ENCODE peak calls at places on chromosomes 6 and 20, in four cellular contexts. One of them, this sample, is unnamed.

GRCh38 chr6:109059591-109060021 is 35.0 kb downstream of the SESN1 start:
- DNase-seq in epithelial cell of esophagus: peak
- DNase-seq in left ventricle myocardium inferior: no peak
- DNase-seq in neural crest cell: no peak
- DNase-seq in this sample: peak

GRCh38 chr6:39335780-39336541 is 13.5 kb upstream of the KCNK16 start:
- DNase-seq in epithelial cell of esophagus: no peak
- DNase-seq in left ventricle myocardium inferior: no peak
- DNase-seq in neural crest cell: no peak
- DNase-seq in this sample: no peak

GRCh38 chr6:39754493-39755115 is 29.4 kb upstream of the KIF6 start:
- DNase-seq in epithelial cell of esophagus: no peak
- DNase-seq in left ventricle myocardium inferior: peak
- DNase-seq in neural crest cell: no peak
- DNase-seq in this sample: no peak

GRCh38 chr20:53355790-53356189 is 237.8 kb downstream of the ZNF217 start:
- DNase-seq in epithelial cell of esophagus: no peak
- DNase-seq in left ventricle myocardium inferior: no peak
- DNase-seq in neural crest cell: no peak
- DNase-seq in this sample: no peak

GRCh38 chr6:11921017-11921438 is 91.1 kb upstream of the HIVEP1 start:
- DNase-seq in epithelial cell of esophagus: peak
- DNase-seq in left ventricle myocardium inferior: peak
- DNase-seq in neural crest cell: no peak
- DNase-seq in this sample: peak

GRCh38 chr20:8756410-8756809 is 312.5 kb upstream of the PLCB4 start:
- DNase-seq in epithelial cell of esophagus: peak
- DNase-seq in left ventricle myocardium inferior: no peak
- DNase-seq in neural crest cell: no peak
- DNase-seq in this sample: peak

GRCh38 chr6:137492771-137493217 is 1.4 kb downstream of the OLIG3 start:
- DNase-seq in epithelial cell of esophagus: no peak
- DNase-seq in left ventricle myocardium inferior: no peak
- DNase-seq in neural crest cell: no peak
- DNase-seq in this sample: no peak

GRCh38 chr20:31641391-31641790 is 3.7 kb downstream of the COX4I2 start:
- DNase-seq in epithelial cell of esophagus: no peak
- DNase-seq in left ventricle myocardium inferior: no peak
- DNase-seq in neural crest cell: no peak
- DNase-seq in this sample: no peak

GRCh38 chr20:1569417-1569861 is 11.9 kb upstream of the SIRPD start:
- DNase-seq in epithelial cell of esophagus: peak
- DNase-seq in left ventricle myocardium inferior: no peak
- DNase-seq in neural crest cell: no peak
- DNase-seq in this sample: peak

GRCh38 chr6:38912378-38912777 is 136.2 kb upstream of the GLP1R start:
- DNase-seq in epithelial cell of esophagus: no peak
- DNase-seq in left ventricle myocardium inferior: no peak
- DNase-seq in neural crest cell: no peak
- DNase-seq in this sample: no peak

GRCh38 chr6:44004625-44005506 is 122.4 kb downstream of the MRPL14 start:
- DNase-seq in epithelial cell of esophagus: no peak
- DNase-seq in left ventricle myocardium inferior: peak
- DNase-seq in neural crest cell: no peak
- DNase-seq in this sample: peak
- TF ChIP-seq CTCF in epithelial cell of esophagus: peak
- TF ChIP-seq CTCF in left ventricle myocardium inferior: peak
- TF ChIP-seq CTCF in neural crest cell: peak
- TF ChIP-seq CTCF in this sample: peak

GRCh38 chr6:105921781-105922180 is 164.4 kb upstream of the PRDM1 start:
- DNase-seq in epithelial cell of esophagus: no peak
- DNase-seq in left ventricle myocardium inferior: no peak
- DNase-seq in neural crest cell: no peak
- DNase-seq in this sample: no peak
- TF ChIP-seq CTCF in epithelial cell of esophagus: no peak
- TF ChIP-seq CTCF in left ventricle myocardium inferior: no peak
- TF ChIP-seq CTCF in neural crest cell: no peak
- TF ChIP-seq CTCF in this sample: no peak

GRCh38 chr6:4224082-4224978 is 89.0 kb upstream of the ECI2 start:
- DNase-seq in epithelial cell of esophagus: no peak
- DNase-seq in left ventricle myocardium inferior: no peak
- DNase-seq in neural crest cell: no peak
- DNase-seq in this sample: no peak

GRCh38 chr6:4220619-4221018 is 85.2 kb upstream of the ECI2 start:
- DNase-seq in epithelial cell of esophagus: peak
- DNase-seq in left ventricle myocardium inferior: no peak
- DNase-seq in neural crest cell: no peak
- DNase-seq in this sample: peak

DNA sequence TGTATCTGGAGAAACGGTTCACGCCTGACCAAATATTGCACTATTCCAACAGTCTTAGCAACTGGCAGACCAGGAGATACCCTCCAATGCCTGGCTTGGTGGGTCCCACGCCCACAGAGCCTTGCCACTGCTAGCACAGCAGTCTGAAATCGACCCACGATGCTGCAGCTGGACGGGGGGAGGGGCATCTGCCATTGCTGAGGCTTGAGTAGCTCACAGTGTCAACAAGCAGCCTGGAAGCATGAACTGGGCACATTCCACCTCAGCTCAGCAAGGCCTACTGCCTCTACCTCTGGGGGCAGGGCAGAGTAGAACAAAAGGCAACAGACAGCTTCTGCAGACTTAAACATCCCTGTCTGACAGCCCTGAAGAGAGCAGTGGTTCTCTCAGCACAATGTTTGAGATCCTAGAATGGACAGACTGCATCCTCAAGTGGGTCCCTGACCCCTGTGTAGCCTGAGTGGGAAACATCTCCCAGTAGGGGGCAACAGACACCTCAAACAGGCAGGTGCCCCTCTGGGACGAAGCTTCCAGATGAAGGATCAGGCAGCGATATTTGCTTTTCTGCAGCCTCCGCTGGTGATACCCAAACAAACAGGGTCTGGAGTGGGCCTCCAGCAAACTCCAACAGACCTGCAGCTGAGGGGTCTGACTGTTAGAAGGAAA is 90.0 kb upstream of the ECI2 start:
- DNase-seq in epithelial cell of esophagus: peak
- DNase-seq in left ventricle myocardium inferior: no peak
- DNase-seq in neural crest cell: peak
- DNase-seq in this sample: no peak
- TF ChIP-seq CTCF in epithelial cell of esophagus: no peak
- TF ChIP-seq CTCF in left ventricle myocardium inferior: peak
- TF ChIP-seq CTCF in neural crest cell: peak
- TF ChIP-seq CTCF in this sample: no peak

DNA sequence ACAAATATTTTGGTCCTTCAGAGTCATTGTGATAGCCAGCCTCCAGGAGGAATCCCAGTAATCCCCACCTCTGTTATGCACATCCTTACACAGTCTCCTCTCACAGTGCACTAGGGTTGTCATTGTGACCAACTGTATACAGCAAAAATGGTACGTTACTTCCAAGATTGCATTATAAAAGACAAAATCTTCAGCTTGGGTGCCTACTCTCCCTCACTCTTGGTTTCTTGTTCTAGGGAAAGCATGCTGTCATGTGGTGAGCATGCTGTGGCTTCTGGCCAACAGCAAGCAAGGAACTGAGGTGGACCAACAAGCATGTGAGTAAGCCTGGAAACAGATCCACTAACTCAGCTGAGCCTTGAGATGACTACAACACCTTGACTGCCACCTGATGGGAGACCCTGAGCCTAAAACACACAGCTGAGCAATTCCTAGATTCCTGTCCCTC is 130.1 kb upstream of the DST start:
- DNase-seq in epithelial cell of esophagus: peak
- DNase-seq in left ventricle myocardium inferior: peak
- DNase-seq in neural crest cell: no peak
- DNase-seq in this sample: peak
- TF ChIP-seq CTCF in epithelial cell of esophagus: peak
- TF ChIP-seq CTCF in left ventricle myocardium inferior: no peak
- TF ChIP-seq CTCF in neural crest cell: no peak
- TF ChIP-seq CTCF in this sample: no peak